ENCODE peak calls at places on chromosomes 13 and 19, in ten cellular contexts. One of them, this sample, is unnamed.

GRCh38 chr19:51448011-51448744 is 10.1 kb downstream of the SIGLEC8 start:
- DNase-seq in RWPE1: no peak
- DNase-seq in AG09319: no peak
- DNase-seq in IMR-90: no peak
- DNase-seq in heart right ventricle: no peak
- DNase-seq in GM12865: peak; percentile 12
- DNase-seq in heart left ventricle: no peak
- DNase-seq in HCT116: no peak
- DNase-seq in HFFc6: no peak
- DNase-seq in fibroblast of lung: no peak
- DNase-seq in this sample: no peak

GRCh38 chr19:58560007-58560887 is 1.8 kb upstream of the UBE2M start:
- DNase-seq in GM12865: no peak
- DNase-seq in HFFc6: no peak
- DNase-seq in RWPE1: no peak
- DNase-seq in fibroblast of lung: no peak
- DNase-seq in heart right ventricle: no peak
- DNase-seq in heart left ventricle: peak; percentile 27
- DNase-seq in IMR-90: no peak
- DNase-seq in HCT116: no peak
- DNase-seq in AG09319: no peak
- DNase-seq in this sample: no peak

GRCh38 chr13:39385621-39386231 is 217.3 kb downstream of the LHFPL6 start:
- DNase-seq in IMR-90: peak; percentile 15
- DNase-seq in HFFc6: no peak
- DNase-seq in AG09319: no peak
- DNase-seq in heart left ventricle: no peak
- DNase-seq in heart right ventricle: no peak
- DNase-seq in RWPE1: no peak
- DNase-seq in GM12865: no peak
- DNase-seq in HCT116: no peak
- DNase-seq in fibroblast of lung: peak; percentile 92
- DNase-seq in this sample: no peak

GRCh38 chr19:15456441-15456840 is 6.7 kb upstream of the WIZ start:
- DNase-seq in heart right ventricle: no peak
- DNase-seq in AG09319: no peak
- DNase-seq in fibroblast of lung: no peak
- DNase-seq in HCT116: no peak
- DNase-seq in HFFc6: no peak
- DNase-seq in IMR-90: no peak
- DNase-seq in RWPE1: no peak
- DNase-seq in heart left ventricle: no peak
- DNase-seq in GM12865: no peak
- DNase-seq in this sample: no peak

GRCh38 chr19:13747098-13747453 is 17.2 kb upstream of the MRI1 start:
- DNase-seq in heart right ventricle: no peak
- DNase-seq in AG09319: no peak
- DNase-seq in fibroblast of lung: no peak
- DNase-seq in GM12865: no peak
- DNase-seq in HFFc6: no peak
- DNase-seq in RWPE1: no peak
- DNase-seq in IMR-90: no peak
- DNase-seq in HCT116: no peak
- DNase-seq in heart left ventricle: no peak
- DNase-seq in this sample: no peak

GRCh38 chr19:34888091-34888490 is 38.6 kb upstream of the ZNF30 start:
- DNase-seq in heart right ventricle: no peak
- DNase-seq in fibroblast of lung: no peak
- DNase-seq in HFFc6: no peak
- DNase-seq in HCT116: no peak
- DNase-seq in IMR-90: no peak
- DNase-seq in RWPE1: no peak
- DNase-seq in GM12865: no peak
- DNase-seq in AG09319: no peak
- DNase-seq in heart left ventricle: no peak
- DNase-seq in this sample: no peak

GRCh38 chr19:33482486-33482885 is 39.1 kb downstream of the PEPD start:
- DNase-seq in GM12865: no peak
- DNase-seq in fibroblast of lung: peak; percentile 65
- DNase-seq in RWPE1: no peak
- DNase-seq in HCT116: no peak
- DNase-seq in HFFc6: no peak
- DNase-seq in heart right ventricle: no peak
- DNase-seq in heart left ventricle: no peak
- DNase-seq in IMR-90: peak; percentile 17
- DNase-seq in AG09319: no peak
- DNase-seq in this sample: no peak

GRCh38 chr19:33437351-33438015 is 64.0 kb downstream of the CEBPG start:
- DNase-seq in IMR-90: no peak
- DNase-seq in AG09319: no peak
- DNase-seq in RWPE1: no peak
- DNase-seq in heart right ventricle: no peak
- DNase-seq in HFFc6: no peak
- DNase-seq in heart left ventricle: peak; percentile 20
- DNase-seq in GM12865: no peak
- DNase-seq in fibroblast of lung: no peak
- DNase-seq in HCT116: no peak
- DNase-seq in this sample: no peak

GRCh38 chr19:7471696-7472620 is 16.9 kb downstream of the PEX11G start:
- DNase-seq in heart left ventricle: no peak
- DNase-seq in HFFc6: no peak
- DNase-seq in HCT116: no peak
- DNase-seq in fibroblast of lung: no peak
- DNase-seq in AG09319: no peak
- DNase-seq in heart right ventricle: no peak
- DNase-seq in GM12865: peak; percentile 41
- DNase-seq in IMR-90: no peak
- DNase-seq in RWPE1: no peak
- DNase-seq in this sample: peak; percentile 53

GRCh38 chr13:43383488-43384165 is 360.2 kb downstream of the DNAJC15 start:
- DNase-seq in heart left ventricle: no peak
- DNase-seq in RWPE1: no peak
- DNase-seq in HFFc6: no peak
- DNase-seq in AG09319: no peak
- DNase-seq in heart right ventricle: no peak
- DNase-seq in fibroblast of lung: no peak
- DNase-seq in GM12865: no peak
- DNase-seq in IMR-90: no peak
- DNase-seq in HCT116: no peak
- DNase-seq in this sample: no peak

GRCh38 chr13:101267656-101268055 is 148.7 kb downstream of the NALCN start:
- DNase-seq in AG09319: no peak
- DNase-seq in RWPE1: peak; percentile 26
- DNase-seq in heart right ventricle: no peak
- DNase-seq in heart left ventricle: no peak
- DNase-seq in HFFc6: peak; percentile 23
- DNase-seq in HCT116: no peak
- DNase-seq in GM12865: no peak
- DNase-seq in fibroblast of lung: peak; percentile 81
- DNase-seq in IMR-90: no peak
- DNase-seq in this sample: no peak

GRCh38 chr13:101271681-101272245 is 144.5 kb downstream of the NALCN start:
- DNase-seq in GM12865: no peak
- DNase-seq in HFFc6: no peak
- DNase-seq in heart right ventricle: no peak
- DNase-seq in HCT116: no peak
- DNase-seq in heart left ventricle: no peak
- DNase-seq in RWPE1: no peak
- DNase-seq in AG09319: no peak
- DNase-seq in fibroblast of lung: no peak
- DNase-seq in IMR-90: no peak
- DNase-seq in this sample: no peak

DNA sequence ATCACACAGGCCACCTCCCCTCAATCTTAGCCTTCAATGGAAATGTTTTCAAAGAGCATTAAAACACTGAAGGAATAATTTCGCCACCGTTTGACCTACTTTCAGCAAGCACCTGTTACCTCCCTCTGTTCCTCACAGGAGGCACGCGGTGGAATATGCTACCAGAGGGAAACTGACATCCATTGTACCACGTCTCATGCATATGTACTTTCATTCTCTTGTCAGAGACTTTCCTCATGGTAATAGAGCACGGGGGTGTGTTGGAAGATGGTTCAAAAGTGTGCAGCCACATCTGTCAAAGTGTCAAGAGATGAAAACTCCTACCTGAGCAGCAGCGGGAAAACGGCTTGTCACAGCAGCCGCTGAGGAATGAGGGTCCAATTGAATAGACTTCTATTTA is 143.4 kb downstream of the NALCN start:
- DNase-seq in heart right ventricle: no peak
- DNase-seq in AG09319: no peak
- DNase-seq in fibroblast of lung: no peak
- DNase-seq in heart left ventricle: no peak
- DNase-seq in IMR-90: no peak
- DNase-seq in HCT116: no peak
- DNase-seq in RWPE1: no peak
- DNase-seq in HFFc6: no peak
- DNase-seq in GM12865: no peak
- DNase-seq in this sample: no peak
- TF ChIP-seq CTCF in heart right ventricle: no peak
- TF ChIP-seq CTCF in AG09319: no peak
- TF ChIP-seq CTCF in fibroblast of lung: no peak
- TF ChIP-seq CTCF in heart left ventricle: no peak
- TF ChIP-seq CTCF in IMR-90: no peak
- TF ChIP-seq CTCF in HCT116: no peak
- TF ChIP-seq CTCF in RWPE1: no peak
- TF ChIP-seq CTCF in HFFc6: no peak
- TF ChIP-seq CTCF in GM12865: no peak
- TF ChIP-seq CTCF in this sample: no peak

DNA sequence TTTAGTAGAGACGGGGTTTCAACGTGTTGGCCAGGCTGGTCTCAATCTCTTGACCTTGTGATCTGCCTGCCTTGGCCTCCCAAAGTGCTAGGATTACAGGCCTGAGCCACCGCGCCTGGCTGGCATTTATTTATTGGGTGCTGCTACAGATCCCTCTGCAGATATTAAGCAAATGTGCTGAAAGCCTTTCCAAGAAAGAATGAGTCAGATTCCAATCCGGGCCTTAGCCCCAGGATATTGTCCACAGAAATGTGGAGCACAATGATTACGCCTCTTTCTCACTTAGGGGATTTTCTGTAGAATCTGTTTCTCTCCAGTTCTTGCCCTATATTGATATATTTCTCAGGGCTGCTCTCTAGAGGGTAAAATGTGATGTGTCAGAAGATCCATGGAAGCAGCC is 24.7 kb upstream of the IGFL4 start:
- DNase-seq in heart right ventricle: no peak
- DNase-seq in GM12865: no peak
- DNase-seq in heart left ventricle: no peak
- DNase-seq in RWPE1: peak; percentile 60
- DNase-seq in HCT116: no peak
- DNase-seq in AG09319: no peak
- DNase-seq in IMR-90: no peak
- DNase-seq in fibroblast of lung: peak; percentile 73
- DNase-seq in HFFc6: peak; percentile 79
- DNase-seq in this sample: no peak
- TF ChIP-seq CTCF in heart right ventricle: no peak
- TF ChIP-seq CTCF in GM12865: no peak
- TF ChIP-seq CTCF in heart left ventricle: no peak
- TF ChIP-seq CTCF in RWPE1: no peak
- TF ChIP-seq CTCF in HCT116: no peak
- TF ChIP-seq CTCF in AG09319: no peak
- TF ChIP-seq CTCF in IMR-90: no peak
- TF ChIP-seq CTCF in fibroblast of lung: no peak
- TF ChIP-seq CTCF in HFFc6: peak; percentile 18
- TF ChIP-seq CTCF in this sample: no peak

GRCh38 chr19:29835447-29835846 is 23.7 kb downstream of the CCNE1 start:
- DNase-seq in HCT116: no peak
- DNase-seq in AG09319: no peak
- DNase-seq in IMR-90: no peak
- DNase-seq in HFFc6: no peak
- DNase-seq in RWPE1: no peak
- DNase-seq in fibroblast of lung: no peak
- DNase-seq in GM12865: no peak
- DNase-seq in heart left ventricle: no peak
- DNase-seq in heart right ventricle: no peak
- DNase-seq in this sample: no peak

GRCh38 chr19:29833614-29834261 is 21.9 kb downstream of the CCNE1 start:
- DNase-seq in HFFc6: no peak
- DNase-seq in heart right ventricle: no peak
- DNase-seq in heart left ventricle: no peak
- DNase-seq in RWPE1: no peak
- DNase-seq in IMR-90: no peak
- DNase-seq in HCT116: no peak
- DNase-seq in GM12865: no peak
- DNase-seq in fibroblast of lung: no peak
- DNase-seq in AG09319: no peak
- DNase-seq in this sample: no peak

GRCh38 chr19:29836409-29836825 is 24.6 kb downstream of the CCNE1 start:
- DNase-seq in heart left ventricle: no peak
- DNase-seq in fibroblast of lung: no peak
- DNase-seq in HFFc6: no peak
- DNase-seq in heart right ventricle: no peak
- DNase-seq in HCT116: no peak
- DNase-seq in AG09319: no peak
- DNase-seq in GM12865: peak; percentile 93
- DNase-seq in RWPE1: no peak
- DNase-seq in IMR-90: no peak
- DNase-seq in this sample: peak; percentile 68

GRCh38 chr19:29832801-29833200 is 21.0 kb downstream of the CCNE1 start:
- DNase-seq in AG09319: no peak
- DNase-seq in HCT116: no peak
- DNase-seq in HFFc6: no peak
- DNase-seq in IMR-90: no peak
- DNase-seq in heart left ventricle: no peak
- DNase-seq in fibroblast of lung: no peak
- DNase-seq in heart right ventricle: no peak
- DNase-seq in RWPE1: no peak
- DNase-seq in GM12865: no peak
- DNase-seq in this sample: no peak

GRCh38 chr19:29834991-29835390 is 23.2 kb downstream of the CCNE1 start:
- DNase-seq in AG09319: no peak
- DNase-seq in IMR-90: no peak
- DNase-seq in heart left ventricle: no peak
- DNase-seq in HCT116: no peak
- DNase-seq in fibroblast of lung: no peak
- DNase-seq in RWPE1: no peak
- DNase-seq in GM12865: no peak
- DNase-seq in HFFc6: no peak
- DNase-seq in heart right ventricle: no peak
- DNase-seq in this sample: no peak
- TF ChIP-seq CTCF in AG09319: no peak
- TF ChIP-seq CTCF in IMR-90: no peak
- TF ChIP-seq CTCF in heart left ventricle: no peak
- TF ChIP-seq CTCF in HCT116: no peak
- TF ChIP-seq CTCF in fibroblast of lung: no peak
- TF ChIP-seq CTCF in RWPE1: no peak
- TF ChIP-seq CTCF in GM12865: no peak
- TF ChIP-seq CTCF in HFFc6: no peak
- TF ChIP-seq CTCF in heart right ventricle: no peak
- TF ChIP-seq CTCF in this sample: no peak

DNA sequence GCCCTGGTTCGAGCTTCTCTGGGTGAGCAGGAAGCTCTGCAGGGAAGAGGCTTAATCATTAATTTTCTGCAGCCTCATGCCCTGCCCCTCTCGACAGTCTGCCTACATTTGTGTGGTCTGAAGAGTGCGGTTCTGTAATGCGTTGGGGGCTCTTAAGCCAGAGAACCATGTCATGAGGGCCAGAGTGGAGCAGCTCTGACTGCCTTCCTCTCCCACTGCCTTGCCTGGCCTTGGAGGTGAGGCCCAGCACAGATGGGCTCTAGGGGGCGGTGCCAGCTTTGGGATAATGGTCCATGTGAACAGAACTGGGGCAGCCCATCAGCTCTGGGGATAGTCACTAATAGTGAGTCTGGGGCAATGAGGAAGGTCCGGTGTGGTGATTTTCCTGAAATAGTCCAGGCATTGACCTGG is 5.7 kb downstream of the FGF9 start:
- DNase-seq in GM12865: no peak
- DNase-seq in RWPE1: no peak
- DNase-seq in fibroblast of lung: no peak
- DNase-seq in IMR-90: no peak
- DNase-seq in HFFc6: no peak
- DNase-seq in heart left ventricle: no peak
- DNase-seq in heart right ventricle: no peak
- DNase-seq in AG09319: no peak
- DNase-seq in HCT116: no peak
- DNase-seq in this sample: peak; percentile 23
- TF ChIP-seq CTCF in GM12865: no peak
- TF ChIP-seq CTCF in RWPE1: no peak
- TF ChIP-seq CTCF in fibroblast of lung: peak; percentile 2
- TF ChIP-seq CTCF in IMR-90: no peak
- TF ChIP-seq CTCF in HFFc6: peak; percentile 29
- TF ChIP-seq CTCF in heart left ventricle: no peak
- TF ChIP-seq CTCF in heart right ventricle: peak; percentile 34
- TF ChIP-seq CTCF in AG09319: no peak
- TF ChIP-seq CTCF in HCT116: peak; percentile 36
- TF ChIP-seq CTCF in this sample: no peak

This sample was measured in GM20000.